ENCODE peak calls at places on chromosomes 5 and 9, in seven cellular contexts. F, W, X, I, M, D and G are unnamed samples.
A peak's percentile ranks its signal among the peaks of the same experiment; 100 is the strongest.

GRCh38 chr9:4743131-4743875 is 2.3 kb upstream of the AK3 start:
- DNase-seq in F (peak; percentile 18), W (no peak), X (no peak), I (no peak), M (no peak), D (no peak), G (no peak)

GRCh38 chr5:16600949-16601348 is 15.8 kb downstream of the RETREG1 start:
- DNase-seq in F (no peak), W (no peak), X (no peak), I (no peak), M (no peak), D (no peak), G (no peak)

GRCh38 chr5:94540856-94541494 is 77.4 kb downstream of the KIAA0825 start:
- DNase-seq in F (no peak), W (no peak), X (no peak), I (no peak), M (no peak), D (no peak), G (no peak)

GRCh38 chr5:116536279-116537161 is 38.1 kb downstream of the SEMA6A start:
- DNase-seq in F (no peak), W (no peak), X (no peak), I (peak; percentile 62), M (no peak), D (no peak), G (no peak)

GRCh38 chr5:102760815-102761214 is 5.7 kb downstream of the PAM start:
- DNase-seq in F (no peak), W (no peak), X (no peak), I (no peak), M (no peak), D (no peak), G (no peak)

GRCh38 chr5:71782771-71783770 is 64.0 kb downstream of the CARTPT start:
- DNase-seq in F (peak; percentile 89), W (peak; percentile 84), X (peak; percentile 81), I (peak; percentile 83), M (peak; percentile 51), D (peak; percentile 59), G (no peak)

GRCh38 chr9:99244300-99245260 is 22.5 kb downstream of the SEC61B start:
- DNase-seq in F (no peak), W (no peak), X (no peak), I (no peak), M (no peak), D (no peak), G (no peak)

GRCh38 chr9:116286287-116286686 is 132.7 kb downstream of the PAPPA start:
- DNase-seq in F (peak; percentile 56), W (no peak), X (no peak), I (no peak), M (no peak), D (no peak), G (no peak)

GRCh38 chr9:134069536-134070399 is 1.9 kb upstream of the BRD3 start:
- DNase-seq in F (no peak), W (no peak), X (no peak), I (no peak), M (no peak), D (no peak), G (no peak)

GRCh38 chr5:38780950-38781349 is 64.9 kb upstream of the OSMR start:
- DNase-seq in F (no peak), W (no peak), X (peak; percentile 78), I (peak; percentile 23), M (no peak), D (peak; percentile 44), G (no peak)

GRCh38 chr9:68500457-68501158 is 40.1 kb downstream of the TMEM252 start:
- DNase-seq in F (no peak), W (no peak), X (peak; percentile 5), I (no peak), M (no peak), D (no peak), G (no peak)

GRCh38 chr9:135926402-135927194 is 19.3 kb upstream of the CAMSAP1 start:
- DNase-seq in F (no peak), W (no peak), X (peak; percentile 78), I (peak; percentile 87), M (no peak), D (no peak), G (peak; percentile 61)

GRCh38 chr5:43389679-43390329 is 22.4 kb downstream of the CCL28 start:
- DNase-seq in F (peak; percentile 39), W (peak; percentile 47), X (peak; percentile 86), I (peak; percentile 75), M (peak; percentile 35), D (no peak), G (peak; percentile 20)

GRCh38 chr5:125422342-125422741 is 675.9 kb upstream of the ZNF608 start:
- DNase-seq in F (peak; percentile 45), W (no peak), X (no peak), I (no peak), M (no peak), D (no peak), G (no peak)

GRCh38 chr5:131466171-131466766 is 168.8 kb downstream of the RAPGEF6 start:
- DNase-seq in F (no peak), W (no peak), X (peak; percentile 79), I (no peak), M (no peak), D (no peak), G (no peak)

GRCh38 chr9:132955768-132956167 is 11.4 kb upstream of the TSC1 start:
- DNase-seq in F (no peak), W (no peak), X (no peak), I (no peak), M (no peak), D (no peak), G (no peak)

GRCh38 chr5:31614147-31615030 is 24.5 kb upstream of the PDZD2 start:
- DNase-seq in F (no peak), W (no peak), X (no peak), I (no peak), M (no peak), D (no peak), G (no peak)

GRCh38 chr5:31617867-31618266 is 21.1 kb upstream of the PDZD2 start:
- DNase-seq in F (no peak), W (no peak), X (no peak), I (no peak), M (no peak), D (no peak), G (no peak)

GRCh38 chr5:31623249-31623648 is 15.7 kb upstream of the PDZD2 start:
- DNase-seq in F (no peak), W (no peak), X (no peak), I (no peak), M (no peak), D (no peak), G (no peak)

GRCh38 chr5:31625394-31625793 is 13.5 kb upstream of the PDZD2 start:
- DNase-seq in F (no peak), W (no peak), X (no peak), I (no peak), M (no peak), D (no peak), G (no peak)

GRCh38 chr5:31620071-31620470 is 18.9 kb upstream of the PDZD2 start:
- DNase-seq in F (no peak), W (no peak), X (no peak), I (no peak), M (no peak), D (no peak), G (no peak)
- TF ChIP-seq CTCF in F (no peak), W (no peak), X (no peak), I (no peak), M (no peak), D (no peak), G (no peak)

GRCh38 chr5:35342664-35343063 is 112.4 kb upstream of the PRLR start:
- DNase-seq in F (no peak), W (no peak), X (no peak), I (no peak), M (no peak), D (no peak), G (no peak)

GRCh38 chr5:35341189-35341588 is 110.9 kb upstream of the PRLR start:
- DNase-seq in F (no peak), W (no peak), X (no peak), I (no peak), M (no peak), D (no peak), G (no peak)

GRCh38 chr5:35339616-35340100 is 109.4 kb upstream of the PRLR start:
- DNase-seq in F (no peak), W (no peak), X (no peak), I (no peak), M (no peak), D (no peak), G (no peak)

DNA sequence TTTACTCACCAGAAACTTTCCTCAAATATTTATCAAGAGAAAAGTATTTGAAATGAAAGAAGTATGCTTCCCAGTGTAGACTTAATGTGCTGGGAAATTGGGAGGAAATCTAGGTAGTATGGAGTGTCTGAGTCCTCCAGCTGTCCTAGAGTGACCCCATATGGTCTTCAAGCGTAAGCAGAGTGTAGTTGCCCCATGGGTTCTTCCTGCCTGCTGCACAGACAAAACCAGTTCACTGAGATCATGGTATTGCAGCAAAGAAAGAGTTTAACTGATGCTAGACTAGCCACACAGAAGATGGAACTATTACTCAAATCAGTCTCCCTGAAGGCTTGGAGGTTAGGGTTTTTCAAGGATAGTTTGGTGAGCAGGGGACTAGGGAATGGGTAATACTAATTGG is 114.9 kb upstream of the PRLR start:
- DNase-seq in F (no peak), W (no peak), X (no peak), I (no peak), M (no peak), D (no peak), G (no peak)
- TF ChIP-seq CTCF in F (no peak), W (no peak), X (peak; percentile 29), I (no peak), M (peak; percentile 21), D (no peak), G (no peak)

DNA sequence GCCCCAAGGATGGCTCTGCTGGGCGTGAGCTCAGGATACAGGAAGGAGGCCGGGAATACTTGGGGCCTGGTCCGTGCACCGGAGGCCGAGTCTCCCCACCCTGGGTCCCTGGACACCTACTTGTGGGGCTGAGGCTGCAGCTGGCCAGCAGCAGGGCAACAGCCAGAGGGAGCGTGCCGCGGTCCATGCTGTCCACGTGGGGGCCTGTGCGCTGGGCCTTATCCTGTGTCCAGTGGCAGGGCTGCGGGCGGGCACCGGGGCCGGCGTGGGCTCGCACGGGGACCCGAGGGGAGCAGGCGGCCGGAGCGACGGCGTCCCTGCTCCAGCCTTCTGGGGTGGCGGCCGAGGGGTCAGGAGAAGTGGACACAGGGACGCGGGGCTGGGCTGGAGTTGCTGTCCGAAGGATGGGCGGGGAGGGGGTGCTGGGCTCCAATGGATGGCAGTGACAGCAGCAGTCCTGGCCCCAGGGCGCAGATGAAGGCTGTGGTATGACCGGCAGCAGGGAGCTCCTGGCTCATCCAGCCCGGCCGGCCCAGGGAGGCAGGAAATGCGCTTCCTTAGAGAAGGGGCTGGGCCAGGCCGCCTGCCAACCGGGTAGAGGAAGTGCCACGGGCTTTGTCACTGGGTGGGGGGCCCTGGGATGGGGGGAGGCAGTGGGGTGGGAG is at the start of gene ENG:
- DNase-seq in F (peak; percentile 62), W (no peak), X (peak; percentile 44), I (peak; percentile 14), M (peak; percentile 51), D (no peak), G (no peak)
- TF ChIP-seq CTCF in F (no peak), W (no peak), X (peak; percentile 39), I (no peak), M (no peak), D (no peak), G (no peak)

GRCh38 chr5:145811834-145812625 is 23.1 kb downstream of the PRELID2 start:
- DNase-seq in F (no peak), W (no peak), X (peak; percentile 53), I (no peak), M (no peak), D (no peak), G (no peak)
- TF ChIP-seq CTCF in F (no peak), W (no peak), X (peak; percentile 54), I (no peak), M (no peak), D (no peak), G (no peak)